ENCODE peak calls at places on chromosomes 4 and X, in eight cellular contexts. C, F, B, N, H, K, V and P are unnamed samples.

GRCh38 chr4:7278071-7278765 is 85.9 kb downstream of the SORCS2 start:
- DNase-seq in V (no peak), B (no peak), F (no peak), N (no peak), H (no peak), C (no peak), K (no peak), P (no peak)

GRCh38 chr4:55364691-55365346 is 18.8 kb downstream of the SRD5A3 start:
- DNase-seq in B (no peak), H (peak), K (no peak), N (no peak), V (no peak), F (peak), C (no peak), P (no peak)

GRCh38 chrX:121479406-121479805 is 432.0 kb downstream of the GLUD2 start:
- DNase-seq in F (no peak), K (no peak), N (no peak), V (peak), H (no peak), C (no peak), B (no peak), P (no peak)

GRCh38 chrX:149711545-149712236 is at the start of gene MAGEA11:
- DNase-seq in H (no peak), C (no peak), F (no peak), V (no peak), N (no peak), B (no peak), K (no peak), P (no peak)

GRCh38 chr4:55545133-55545532 is 1.6 kb downstream of the CLOCK start:
- DNase-seq in H (no peak), K (no peak), V (peak), C (peak), N (peak), F (peak), B (no peak), P (no peak)

GRCh38 chrX:34810364-34810763 is 132.2 kb upstream of the FAM47B start:
- DNase-seq in K (no peak), N (peak), H (no peak), B (no peak), C (peak), V (peak), F (peak), P (no peak)

GRCh38 chr4:127416092-127416491 is 216.7 kb upstream of the INTU start:
- DNase-seq in H (no peak), V (peak), K (no peak), N (no peak), C (no peak), F (no peak), B (no peak), P (no peak)

GRCh38 chr4:55005910-55006309 is 119.5 kb downstream of the KDR start:
- DNase-seq in C (no peak), B (no peak), N (no peak), K (no peak), V (no peak), F (no peak), H (no peak), P (no peak)

GRCh38 chrX:102067966-102068723 is 57.3 kb upstream of the TCEAL2 start:
- DNase-seq in F (peak), B (no peak), H (no peak), N (peak), V (peak), K (no peak), C (peak), P (no peak)

GRCh38 chrX:3548743-3549441 is 164.6 kb downstream of the PRKX start:
- DNase-seq in B (no peak), K (no peak), N (peak), V (peak), H (no peak), F (peak), C (peak), P (no peak)

GRCh38 chr4:141686146-141686775 is 49.9 kb downstream of the IL15 start:
- DNase-seq in V (peak), N (peak), K (no peak), F (peak), C (peak), H (no peak), B (no peak), P (no peak)

GRCh38 chr4:124173892-124174291 is 538.6 kb downstream of the ANKRD50 start:
- DNase-seq in K (no peak), V (peak), B (no peak), N (no peak), C (no peak), F (no peak), H (no peak), P (no peak)

GRCh38 chr4:108171541-108172230 is 3.0 kb upstream of the LEF1 start:
- DNase-seq in K (no peak), H (no peak), F (no peak), C (peak), V (no peak), B (no peak), N (no peak), P (no peak)

GRCh38 chr4:38004062-38004461 is 43.9 kb downstream of the PTTG2 start:
- DNase-seq in N (no peak), F (peak), H (no peak), C (peak), V (no peak), B (no peak), K (no peak), P (no peak)

GRCh38 chrX:151704023-151704663 is 8.9 kb downstream of the PRRG3 start:
- DNase-seq in K (no peak), B (no peak), H (no peak), N (no peak), C (no peak), F (no peak), V (peak), P (no peak)

GRCh38 chr4:189128341-189128740 is 812.3 kb upstream of the FRG1 start:
- DNase-seq in B (no peak), C (no peak), F (no peak), N (no peak), H (no peak), V (no peak), K (no peak), P (no peak)

GRCh38 chrX:97096385-97096784 is 212.7 kb downstream of the RPA4 start:
- DNase-seq in F (peak), N (no peak), B (no peak), H (no peak), K (no peak), C (no peak), V (no peak), P (no peak)

GRCh38 chr4:2991243-2991642 is 27.9 kb downstream of the GRK4 start:
- DNase-seq in V (no peak), H (no peak), N (no peak), B (no peak), F (no peak), K (no peak), C (no peak), P (no peak)

GRCh38 chrX:110317079-110317819 is 636 bp downstream of the AMMECR1 start:
- DNase-seq in F (no peak), H (peak), N (no peak), V (peak), K (peak), B (peak), C (peak), P (peak)

GRCh38 chr4:153222162-153222789 is 18.0 kb downstream of the TRIM2 start:
- DNase-seq in K (peak), B (peak), F (peak), V (peak), C (peak), H (peak), N (peak), P (peak)

GRCh38 chr4:76386566-76387305 is 34.2 kb downstream of the CCDC158 start:
- DNase-seq in V (no peak), H (no peak), K (no peak), C (no peak), F (peak), N (no peak), B (no peak), P (no peak)

GRCh38 chrX:71618303-71618721 is at the start of gene CXCR3:
- DNase-seq in N (no peak), K (peak), B (peak), H (peak), C (no peak), V (no peak), F (peak), P (no peak)

GRCh38 chr4:108219998-108220397 is 51.3 kb upstream of the LEF1 start:
- DNase-seq in B (no peak), V (no peak), H (no peak), K (no peak), F (no peak), C (no peak), N (no peak), P (no peak)

GRCh38 chr4:150573534-150573933 is 8.4 kb upstream of the MAB21L2 start:
- DNase-seq in K (no peak), V (peak), F (peak), C (peak), N (peak), B (no peak), H (no peak), P (no peak)

GRCh38 chr4:155657169-155657568 is 9.5 kb upstream of the GUCY1A1 start:
- DNase-seq in H (no peak), B (no peak), V (peak), C (no peak), K (no peak), F (no peak), N (no peak), P (no peak)

GRCh38 chr4:82753725-82754410 is 44.7 kb downstream of the SCD5 start:
- DNase-seq in C (peak), K (peak), F (peak), B (no peak), V (peak), N (no peak), H (peak), P (no peak)

GRCh38 chr4:3472411-3473141 is 9.5 kb downstream of the DOK7 start:
- DNase-seq in F (no peak), N (no peak), B (no peak), H (no peak), K (no peak), V (no peak), C (no peak), P (peak)

GRCh38 chrX:70664726-70665125 is 220.1 kb downstream of the DLG3 start:
- DNase-seq in H (no peak), V (peak), C (peak), B (no peak), N (peak), K (no peak), F (peak), P (no peak)

GRCh38 chr4:114192854-114193253 is 213.4 kb upstream of the ARSJ start:
- DNase-seq in C (no peak), F (no peak), N (no peak), V (no peak), B (no peak), K (no peak), H (no peak), P (no peak)

GRCh38 chrX:50614460-50614859 is 143.8 kb upstream of the DGKK start:
- DNase-seq in H (no peak), C (no peak), N (no peak), B (no peak), V (no peak), F (no peak), K (no peak), P (no peak)

GRCh38 chr4:5448286-5448685 is 260.1 kb downstream of the EVC2 start:
- DNase-seq in B (no peak), V (no peak), H (no peak), K (no peak), F (no peak), N (no peak), C (no peak), P (no peak)

GRCh38 chrX:136865270-136866168 is 15.0 kb downstream of the RBMX start:
- DNase-seq in N (no peak), H (no peak), B (no peak), V (no peak), C (no peak), F (no peak), K (no peak), P (no peak)

GRCh38 chrX:10769165-10769564 is 148.8 kb upstream of the MID1 start:
- DNase-seq in F (peak), H (no peak), B (no peak), K (no peak), V (peak), N (peak), C (peak), P (no peak)

GRCh38 chr4:82861529-82861928 is 29.4 kb downstream of the SEC31A start:
- DNase-seq in C (no peak), B (no peak), K (no peak), F (no peak), V (no peak), N (no peak), H (no peak), P (no peak)

DNA sequence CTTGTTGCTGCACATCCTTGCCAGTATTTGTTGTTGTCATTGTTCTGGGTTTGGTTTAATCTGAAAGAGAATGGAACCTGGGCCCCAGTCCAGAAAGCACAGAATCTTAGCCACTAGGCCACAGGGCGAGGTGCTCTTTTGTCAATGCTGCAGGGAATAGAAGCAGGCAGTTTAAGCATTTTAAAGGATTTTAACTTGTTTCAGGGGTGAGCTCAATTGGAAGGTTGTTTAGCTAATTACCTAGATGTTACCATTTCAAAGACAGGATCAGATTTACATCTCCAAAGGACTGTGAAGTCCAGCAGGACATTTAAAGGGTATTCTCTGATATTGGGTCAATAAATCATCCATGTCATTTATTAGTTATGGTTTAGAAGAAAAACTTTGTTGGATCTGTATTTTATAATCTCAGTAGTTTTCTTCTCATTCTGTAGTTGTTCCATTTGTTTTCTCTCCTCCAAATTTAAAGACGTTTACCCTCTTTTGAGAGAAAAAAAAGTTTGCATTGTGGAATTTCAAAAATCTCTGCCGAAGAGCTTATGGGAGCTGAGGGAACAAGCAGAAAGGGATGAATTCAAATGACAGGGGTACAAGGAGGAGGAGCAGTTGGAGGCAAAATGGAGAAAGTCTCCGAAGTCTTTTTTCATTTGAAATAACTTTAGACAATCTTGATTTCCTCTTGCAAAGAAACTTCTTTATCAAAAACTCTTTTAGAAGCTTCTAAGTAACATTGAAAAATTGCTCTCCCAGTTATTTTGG is 57.5 kb upstream of the FAM47C start:
- DNase-seq in N (no peak), K (no peak), C (no peak), F (no peak), H (no peak), B (no peak), V (no peak), P (no peak)
- H3K4me3 ChIP-seq in N (no peak), K (no peak), C (no peak), F (no peak), H (no peak), B (no peak), V (no peak), P (no peak)

DNA sequence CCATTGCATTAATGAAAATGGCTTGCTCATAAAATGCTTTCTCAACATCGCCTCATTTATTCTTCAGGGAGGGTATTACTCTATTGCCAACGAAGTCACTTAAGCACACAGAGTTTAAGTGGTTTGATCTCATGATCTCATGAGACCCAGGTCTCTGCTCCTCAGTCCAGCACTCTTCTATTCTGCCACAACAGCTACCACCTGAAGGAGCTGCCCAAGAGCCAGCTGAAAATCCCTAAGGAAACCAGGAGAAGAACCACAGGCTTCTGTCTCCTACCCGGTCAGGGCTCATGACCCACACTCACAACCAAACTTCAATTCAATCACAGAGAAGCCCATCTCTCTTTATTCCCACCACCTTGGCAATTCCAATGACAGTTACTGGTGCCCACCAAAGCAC is 85.5 kb upstream of the GPM6B start:
- DNase-seq in B (no peak), F (no peak), K (no peak), H (no peak), C (no peak), N (no peak), V (no peak), P (no peak)
- H3K4me3 ChIP-seq in B (no peak), F (no peak), K (no peak), H (no peak), C (no peak), N (no peak), V (no peak), P (no peak)

DNA sequence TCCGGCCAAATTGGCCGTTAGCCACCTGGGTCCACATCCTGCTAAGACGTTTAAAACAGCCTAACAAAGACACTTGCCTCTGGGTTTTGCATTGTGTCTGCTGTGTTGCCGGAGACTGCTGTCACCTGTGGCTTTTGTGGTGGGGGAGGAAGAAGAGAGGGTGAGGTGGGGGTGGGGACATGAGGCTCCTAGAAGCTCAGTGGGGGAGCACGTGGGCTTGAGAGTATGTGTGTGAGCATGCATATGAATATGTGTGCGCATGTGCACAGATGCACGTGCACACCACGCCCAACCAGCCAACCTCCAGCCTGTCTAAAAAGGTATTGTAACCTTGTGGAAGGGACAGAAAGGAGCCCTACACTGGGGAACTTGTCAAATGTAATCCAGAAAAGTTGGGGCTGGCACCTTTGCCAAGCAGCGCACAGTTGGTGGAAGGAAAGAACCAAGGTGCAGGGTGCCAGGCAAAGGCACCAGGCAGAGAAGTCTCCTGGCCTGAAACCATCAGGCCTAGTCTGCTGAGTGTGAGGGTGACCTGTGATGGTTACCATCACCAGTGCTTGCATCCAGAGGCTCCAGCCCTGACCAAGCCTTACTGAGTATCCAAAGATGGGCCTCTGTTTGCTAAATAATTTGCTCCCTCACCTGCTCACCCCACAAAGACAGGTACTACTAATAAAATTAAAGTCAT is 10.1 kb upstream of the SASH3 start:
- DNase-seq in K (no peak), H (no peak), N (no peak), C (no peak), V (no peak), F (no peak), B (peak), P (no peak)
- H3K4me3 ChIP-seq in K (no peak), H (no peak), N (no peak), C (no peak), V (no peak), F (no peak), B (no peak), P (no peak)

DNA sequence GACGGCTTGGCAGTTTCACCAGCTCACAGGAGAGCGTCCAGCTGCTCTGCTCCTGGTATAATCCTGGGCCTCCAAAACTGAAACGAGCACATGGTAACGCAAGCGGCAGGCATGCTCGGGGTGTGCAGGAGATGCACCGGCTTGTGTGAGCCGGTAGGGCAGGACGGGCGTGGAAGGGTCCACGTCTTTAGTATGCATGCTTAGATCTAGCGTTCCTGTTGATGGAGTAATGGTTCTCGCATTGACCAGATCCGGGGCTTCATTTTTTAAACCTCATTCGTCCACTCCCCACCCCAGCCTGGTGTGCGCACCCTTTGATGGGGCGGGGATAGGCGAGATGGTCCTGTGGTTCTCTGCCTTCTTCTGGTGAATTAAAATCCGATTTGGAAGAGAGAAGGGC is 39.7 kb downstream of the FAM149A start:
- DNase-seq in C (peak), V (peak), F (peak), N (peak), K (no peak), H (no peak), B (peak), P (peak)
- H3K4me3 ChIP-seq in C (peak), V (peak), F (peak), N (peak), K (peak), H (peak), B (peak), P (peak)

GRCh38 chr4:99091174-99091573 is 2.6 kb upstream of the ADH5 start:
- DNase-seq in H (no peak), C (no peak), V (no peak), F (no peak), N (no peak), B (no peak), K (no peak), P (no peak)

GRCh38 chr4:99088485-99089365 is at the start of gene ADH5:
- DNase-seq in K (peak), H (peak), N (peak), V (peak), C (peak), F (peak), B (peak), P (peak)

GRCh38 chr4:99084595-99084994 is 4.0 kb downstream of the ADH5 start:
- DNase-seq in F (no peak), N (no peak), C (no peak), K (no peak), B (no peak), H (no peak), V (no peak), P (no peak)

GRCh38 chr4:99087887-99088484 is 602 bp downstream of the ADH5 start:
- DNase-seq in V (peak), C (peak), N (peak), H (peak), B (peak), K (peak), F (peak), P (peak)

GRCh38 chr4:99090511-99090910 is 1.9 kb upstream of the ADH5 start:
- DNase-seq in B (no peak), K (no peak), H (no peak), F (peak), C (peak), V (peak), N (no peak), P (no peak)
- H3K4me3 ChIP-seq in B (no peak), K (no peak), H (no peak), F (peak), C (peak), V (peak), N (no peak), P (peak)